ENCODE peak calls at places on chromosomes 4 and X, in eight cellular contexts. One of them, this sample, is unnamed.

GRCh38 chrX:121307441-121307840 is 260.0 kb downstream of the GLUD2 start:
- DNase-seq in Karpas-422: no peak
- DNase-seq in ELF-1: no peak
- DNase-seq in NCI-H146: no peak
- DNase-seq in RCC 7860: no peak
- DNase-seq in M059J: no peak
- DNase-seq in lower lobe of right lung: no peak
- DNase-seq in RPMI7951: peak
- DNase-seq in this sample: no peak

GRCh38 chr4:71074452-71075299 is 81.2 kb downstream of the DCK start:
- DNase-seq in Karpas-422: no peak
- DNase-seq in ELF-1: no peak
- DNase-seq in NCI-H146: peak
- DNase-seq in RCC 7860: no peak
- DNase-seq in M059J: no peak
- DNase-seq in lower lobe of right lung: no peak
- DNase-seq in RPMI7951: no peak
- DNase-seq in this sample: no peak

GRCh38 chr4:4613641-4614286 is 71.9 kb upstream of the STX18 start:
- DNase-seq in Karpas-422: no peak
- DNase-seq in ELF-1: no peak
- DNase-seq in NCI-H146: no peak
- DNase-seq in RCC 7860: no peak
- DNase-seq in M059J: no peak
- DNase-seq in lower lobe of right lung: no peak
- DNase-seq in RPMI7951: no peak
- DNase-seq in this sample: no peak

GRCh38 chrX:153765138-153766079 is 1.4 kb downstream of the PLXNB3 start:
- DNase-seq in Karpas-422: no peak
- DNase-seq in ELF-1: peak
- DNase-seq in NCI-H146: no peak
- DNase-seq in RCC 7860: peak
- DNase-seq in M059J: no peak
- DNase-seq in lower lobe of right lung: peak
- DNase-seq in RPMI7951: peak
- DNase-seq in this sample: peak

GRCh38 chr4:46450556-46450955 is 60.6 kb upstream of the GABRA2 start:
- DNase-seq in Karpas-422: no peak
- DNase-seq in ELF-1: no peak
- DNase-seq in NCI-H146: no peak
- DNase-seq in RCC 7860: no peak
- DNase-seq in M059J: no peak
- DNase-seq in lower lobe of right lung: no peak
- DNase-seq in RPMI7951: peak
- DNase-seq in this sample: no peak

GRCh38 chr4:80180743-80181142 is 16.6 kb upstream of the PRDM8 start:
- DNase-seq in Karpas-422: no peak
- DNase-seq in ELF-1: no peak
- DNase-seq in NCI-H146: no peak
- DNase-seq in RCC 7860: no peak
- DNase-seq in M059J: peak
- DNase-seq in lower lobe of right lung: no peak
- DNase-seq in RPMI7951: no peak
- DNase-seq in this sample: no peak

GRCh38 chr4:36159208-36159607 is 85.1 kb downstream of the ARAP2 start:
- DNase-seq in Karpas-422: no peak
- DNase-seq in ELF-1: no peak
- DNase-seq in NCI-H146: no peak
- DNase-seq in RCC 7860: no peak
- DNase-seq in M059J: no peak
- DNase-seq in lower lobe of right lung: no peak
- DNase-seq in RPMI7951: no peak
- DNase-seq in this sample: peak

GRCh38 chrX:72478853-72479252 is 93.8 kb downstream of the HDAC8 start:
- DNase-seq in Karpas-422: no peak
- DNase-seq in ELF-1: no peak
- DNase-seq in NCI-H146: no peak
- DNase-seq in RCC 7860: no peak
- DNase-seq in M059J: no peak
- DNase-seq in lower lobe of right lung: no peak
- DNase-seq in RPMI7951: no peak
- DNase-seq in this sample: no peak

GRCh38 chr4:27702710-27703431 is 842.2 kb downstream of the STIM2 start:
- DNase-seq in Karpas-422: no peak
- DNase-seq in ELF-1: no peak
- DNase-seq in NCI-H146: peak
- DNase-seq in RCC 7860: no peak
- DNase-seq in M059J: no peak
- DNase-seq in lower lobe of right lung: no peak
- DNase-seq in RPMI7951: no peak
- DNase-seq in this sample: peak

GRCh38 chr4:6538586-6538985 is 36.4 kb upstream of the MAN2B2 start:
- DNase-seq in Karpas-422: no peak
- DNase-seq in ELF-1: no peak
- DNase-seq in NCI-H146: peak
- DNase-seq in RCC 7860: no peak
- DNase-seq in M059J: no peak
- DNase-seq in lower lobe of right lung: no peak
- DNase-seq in RPMI7951: no peak
- DNase-seq in this sample: peak

GRCh38 chrX:35786271-35786670 is 11.9 kb upstream of the MAGEB16 start:
- DNase-seq in Karpas-422: no peak
- DNase-seq in ELF-1: no peak
- DNase-seq in NCI-H146: no peak
- DNase-seq in RCC 7860: no peak
- DNase-seq in M059J: no peak
- DNase-seq in lower lobe of right lung: no peak
- DNase-seq in RPMI7951: no peak
- DNase-seq in this sample: no peak

GRCh38 chr4:5416637-5417036 is 291.7 kb downstream of the EVC2 start:
- DNase-seq in Karpas-422: no peak
- DNase-seq in ELF-1: no peak
- DNase-seq in NCI-H146: no peak
- DNase-seq in RCC 7860: no peak
- DNase-seq in M059J: no peak
- DNase-seq in lower lobe of right lung: no peak
- DNase-seq in RPMI7951: no peak
- DNase-seq in this sample: no peak

GRCh38 chr4:157587681-157588423 is 367.3 kb downstream of the GRIA2 start:
- DNase-seq in Karpas-422: no peak
- DNase-seq in ELF-1: no peak
- DNase-seq in NCI-H146: peak
- DNase-seq in RCC 7860: no peak
- DNase-seq in M059J: no peak
- DNase-seq in lower lobe of right lung: no peak
- DNase-seq in RPMI7951: no peak
- DNase-seq in this sample: no peak

This sample was measured in H7.